ENCODE peak calls at places on chromosomes 16 and 17, in six cellular contexts. Y is CD4-positive, CD25-positive, alpha-beta regulatory T cell; P is left ventricle myocardium inferior; Z is CD4-positive, alpha-beta memory T cell; W is AG04449; R is lung. S is an unnamed sample.

GRCh38 chr16:27950488-27950887 is 113.0 kb downstream of the GSG1L start:
- DNase-seq in Y (no peak), P (no peak), Z (no peak), W (no peak), R (no peak), S (no peak)

GRCh38 chr16:11254913-11255736 is 879 bp downstream of the SOCS1 start:
- DNase-seq in Y (peak), P (peak), Z (peak), W (no peak), R (no peak), S (peak)

GRCh38 chr16:316741-317464 is 33.9 kb downstream of the PDIA2 start:
- DNase-seq in Y (no peak), P (no peak), Z (no peak), W (no peak), R (no peak), S (no peak)

GRCh38 chr17:30173649-30174048 is 57.0 kb downstream of the NSRP1 start:
- DNase-seq in Y (no peak), P (no peak), Z (no peak), W (no peak), R (no peak), S (peak)

GRCh38 chr17:45666046-45666600 is 118.0 kb upstream of the CRHR1 start:
- DNase-seq in Y (no peak), P (no peak), Z (no peak), W (no peak), R (no peak), S (no peak)

GRCh38 chr16:83933885-83934683 is 19.0 kb upstream of the OSGIN1 start:
- DNase-seq in Y (no peak), P (no peak), Z (no peak), W (peak), R (no peak), S (no peak)

GRCh38 chr17:72714357-72714966 is 378.0 kb downstream of the SLC39A11 start:
- DNase-seq in Y (no peak), P (no peak), Z (no peak), W (no peak), R (no peak), S (no peak)

GRCh38 chr16:5735444-5735843 is 637.8 kb upstream of the EEF2KMT start:
- DNase-seq in Y (no peak), P (no peak), Z (no peak), W (no peak), R (no peak), S (no peak)

GRCh38 chr16:77816293-77816692 is 27.9 kb downstream of the VAT1L start:
- DNase-seq in Y (no peak), P (no peak), Z (no peak), W (no peak), R (no peak), S (no peak)

GRCh38 chr17:63517825-63518534 is 5.2 kb upstream of the KCNH6 start:
- DNase-seq in Y (no peak), P (no peak), Z (no peak), W (no peak), R (no peak), S (no peak)

GRCh38 chr16:18805257-18805773 is 4.0 kb upstream of the ARL6IP1 start:
- DNase-seq in Y (no peak), P (no peak), Z (no peak), W (no peak), R (no peak), S (no peak)

GRCh38 chr17:62101090-62101489 is 36.0 kb upstream of the MED13 start:
- DNase-seq in Y (no peak), P (no peak), Z (no peak), W (no peak), R (no peak), S (no peak)

GRCh38 chr16:29192329-29193247 is 207.7 kb downstream of the LAT start:
- DNase-seq in Y (no peak), P (no peak), Z (no peak), W (no peak), R (no peak), S (no peak)

GRCh38 chr17:5592382-5592781 is 8.1 kb upstream of the NLRP1 start:
- DNase-seq in Y (no peak), P (no peak), Z (peak), W (no peak), R (no peak), S (no peak)

GRCh38 chr17:30291571-30292489 is at the start of gene BLMH:
- DNase-seq in Y (peak), P (peak), Z (peak), W (no peak), R (peak), S (peak)

GRCh38 chr16:51416921-51417320 is 265.9 kb upstream of the SALL1 start:
- DNase-seq in Y (no peak), P (no peak), Z (no peak), W (peak), R (no peak), S (no peak)

GRCh38 chr16:67881557-67882220 is 3.0 kb upstream of the NRN1L start:
- DNase-seq in Y (no peak), P (peak), Z (no peak), W (no peak), R (no peak), S (no peak)

GRCh38 chr17:49078248-49078647 is 54.3 kb upstream of the B4GALNT2 start:
- DNase-seq in Y (no peak), P (no peak), Z (no peak), W (no peak), R (no peak), S (no peak)

GRCh38 chr16:72219282-72219681 is 47.3 kb upstream of the PMFBP1 start:
- DNase-seq in Y (no peak), P (no peak), Z (no peak), W (no peak), R (no peak), S (no peak)

GRCh38 chr17:57110152-57110542 is 25.1 kb downstream of the AKAP1 start:
- DNase-seq in Y (no peak), P (peak), Z (no peak), W (no peak), R (no peak), S (no peak)

GRCh38 chr17:12973496-12974318 is 44.1 kb downstream of the ELAC2 start:
- DNase-seq in Y (no peak), P (no peak), Z (no peak), W (no peak), R (no peak), S (no peak)

GRCh38 chr16:27404163-27404823 is 2.3 kb downstream of the IL21R start:
- DNase-seq in Y (no peak), P (no peak), Z (no peak), W (no peak), R (no peak), S (no peak)

GRCh38 chr17:60161598-60162330 is 12.0 kb downstream of the CA4 start:
- DNase-seq in Y (no peak), P (no peak), Z (no peak), W (no peak), R (no peak), S (no peak)

GRCh38 chr17:40303706-40304450 is 5.1 kb upstream of the RARA start:
- DNase-seq in Y (no peak), P (no peak), Z (no peak), W (no peak), R (no peak), S (no peak)

GRCh38 chr17:40417258-40417608 is 463 bp downstream of the TOP2A start:
- DNase-seq in Y (no peak), P (no peak), Z (no peak), W (no peak), R (no peak), S (no peak)

GRCh38 chr16:72654535-72654934 is 393.4 kb downstream of the ZFHX3 start:
- DNase-seq in Y (no peak), P (no peak), Z (no peak), W (no peak), R (no peak), S (no peak)

GRCh38 chr16:70686376-70687171 is 721 bp upstream of the MTSS2 start:
- DNase-seq in Y (no peak), P (no peak), Z (no peak), W (no peak), R (no peak), S (no peak)

GRCh38 chr17:6084226-6085161 is 14.3 kb downstream of the WSCD1 start:
- DNase-seq in Y (no peak), P (no peak), Z (no peak), W (no peak), R (no peak), S (no peak)

GRCh38 chr17:36705651-36706436 is 104.5 kb downstream of the MRM1 start:
- DNase-seq in Y (peak), P (no peak), Z (peak), W (no peak), R (peak), S (no peak)

GRCh38 chr16:78437352-78437968 is 338.0 kb downstream of the WWOX start:
- DNase-seq in Y (no peak), P (no peak), Z (peak), W (no peak), R (no peak), S (no peak)

DNA sequence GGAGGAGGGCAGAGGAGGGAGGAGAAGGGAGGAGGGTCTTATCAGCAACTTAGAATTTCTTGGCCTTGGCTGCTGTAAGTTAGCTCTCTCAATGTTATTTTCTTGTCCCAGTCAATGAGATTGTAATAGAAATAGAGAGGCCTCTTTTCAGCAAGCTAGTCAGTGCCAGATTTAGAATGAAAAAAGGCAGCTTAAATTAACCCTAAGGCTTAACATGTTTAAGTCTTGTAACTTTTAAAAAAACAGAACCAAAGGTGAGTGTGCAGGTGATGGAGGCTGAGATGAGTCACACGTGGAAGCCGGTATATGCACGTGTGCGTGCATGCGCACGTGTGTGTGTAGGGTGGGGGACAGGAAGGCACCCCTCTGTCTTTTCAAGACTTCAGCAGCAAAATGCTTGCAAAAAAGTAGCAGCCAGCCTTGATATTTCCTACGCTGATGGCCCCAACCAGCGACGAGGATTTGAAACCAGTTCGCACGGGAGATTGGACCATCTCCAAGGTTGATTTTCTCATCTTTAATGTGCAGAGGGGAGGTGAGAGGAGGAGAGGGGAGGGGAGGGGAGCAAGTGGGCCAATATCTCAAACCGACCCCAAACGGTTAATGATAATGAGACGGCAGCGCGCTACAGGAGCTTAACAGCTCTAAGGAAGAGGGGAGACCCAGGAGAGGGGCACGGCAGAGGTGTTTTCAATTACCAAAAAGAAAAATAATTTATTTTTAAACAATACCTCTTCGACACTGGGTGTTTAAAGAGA is 154.8 kb downstream of the ZNF423 start:
- DNase-seq in Y (no peak), P (no peak), Z (no peak), W (no peak), R (no peak), S (no peak)
- H3K4me3 ChIP-seq in Y (no peak), P (no peak), Z (no peak), W (no peak), R (no peak), S (no peak)

GRCh38 chr16:66405057-66405783 is 21.9 kb upstream of the BEAN1 start:
- DNase-seq in Y (no peak), P (no peak), Z (no peak), W (no peak), R (no peak), S (no peak)

GRCh38 chr16:66412182-66412581 is 14.9 kb upstream of the BEAN1 start:
- DNase-seq in Y (no peak), P (no peak), Z (no peak), W (no peak), R (no peak), S (no peak)

GRCh38 chr16:66406534-66407368 is 20.3 kb upstream of the BEAN1 start:
- DNase-seq in Y (peak), P (peak), Z (peak), W (no peak), R (peak), S (peak)

GRCh38 chr16:66409156-66409555 is 17.9 kb upstream of the BEAN1 start:
- DNase-seq in Y (no peak), P (no peak), Z (no peak), W (no peak), R (no peak), S (no peak)

DNA sequence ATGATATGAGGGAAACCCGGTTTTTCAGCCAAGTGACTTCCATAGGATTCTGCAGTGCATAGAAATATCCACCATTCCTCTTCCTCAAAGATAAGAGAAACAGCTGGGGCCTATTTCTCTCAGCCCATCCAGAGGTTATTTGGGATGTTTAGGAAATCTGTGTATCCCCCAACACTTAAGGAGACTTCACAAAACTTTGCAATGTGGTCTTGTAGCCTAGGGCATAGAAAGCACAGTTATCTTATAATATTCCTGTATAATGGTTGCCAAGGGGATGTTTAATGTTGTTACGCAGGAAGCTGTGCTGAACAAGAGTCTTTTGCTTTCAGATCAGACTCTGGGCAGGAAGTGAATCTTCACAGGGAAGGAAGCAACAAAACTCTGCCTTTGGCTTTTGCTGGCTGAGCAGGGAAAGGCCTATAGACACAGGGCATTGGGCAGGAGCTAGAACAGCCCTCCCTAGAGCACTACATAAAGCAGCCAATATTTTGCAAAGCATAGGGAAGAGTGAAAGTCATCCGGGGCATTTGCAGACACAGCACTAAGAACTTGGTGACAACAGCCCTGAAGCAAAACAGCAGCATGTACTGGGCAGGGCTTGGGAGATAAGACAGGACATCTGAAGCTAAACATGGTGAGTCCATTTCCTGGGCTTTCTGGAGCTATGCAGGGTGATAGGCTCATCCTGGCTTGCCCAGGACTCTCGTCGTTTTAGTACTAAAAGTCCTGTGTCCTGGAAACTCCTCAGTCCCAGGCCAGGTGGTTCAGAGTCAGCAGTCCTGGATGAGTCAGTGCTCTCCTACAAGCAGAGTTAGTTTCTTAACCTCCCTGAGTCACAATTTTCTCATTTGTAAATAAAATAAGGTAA is 18.7 kb upstream of the BEAN1 start:
- DNase-seq in Y (no peak), P (peak), Z (peak), W (no peak), R (no peak), S (no peak)
- H3K4me3 ChIP-seq in Y (peak), P (peak), Z (peak), W (peak), R (no peak), S (no peak)

GRCh38 chr17:32490101-32490482 is 3.3 kb downstream of the CDK5R1 start:
- DNase-seq in Y (no peak), P (no peak), Z (no peak), W (no peak), R (no peak), S (no peak)

GRCh38 chr17:32489320-32490100 is 2.7 kb downstream of the CDK5R1 start:
- DNase-seq in Y (no peak), P (no peak), Z (no peak), W (no peak), R (no peak), S (no peak)

GRCh38 chr17:32488177-32488542 is 1.4 kb downstream of the CDK5R1 start:
- DNase-seq in Y (no peak), P (no peak), Z (no peak), W (no peak), R (no peak), S (no peak)

GRCh38 chr17:32487460-32488176 is 825 bp downstream of the CDK5R1 start:
- DNase-seq in Y (no peak), P (no peak), Z (peak), W (no peak), R (no peak), S (peak)

DNA sequence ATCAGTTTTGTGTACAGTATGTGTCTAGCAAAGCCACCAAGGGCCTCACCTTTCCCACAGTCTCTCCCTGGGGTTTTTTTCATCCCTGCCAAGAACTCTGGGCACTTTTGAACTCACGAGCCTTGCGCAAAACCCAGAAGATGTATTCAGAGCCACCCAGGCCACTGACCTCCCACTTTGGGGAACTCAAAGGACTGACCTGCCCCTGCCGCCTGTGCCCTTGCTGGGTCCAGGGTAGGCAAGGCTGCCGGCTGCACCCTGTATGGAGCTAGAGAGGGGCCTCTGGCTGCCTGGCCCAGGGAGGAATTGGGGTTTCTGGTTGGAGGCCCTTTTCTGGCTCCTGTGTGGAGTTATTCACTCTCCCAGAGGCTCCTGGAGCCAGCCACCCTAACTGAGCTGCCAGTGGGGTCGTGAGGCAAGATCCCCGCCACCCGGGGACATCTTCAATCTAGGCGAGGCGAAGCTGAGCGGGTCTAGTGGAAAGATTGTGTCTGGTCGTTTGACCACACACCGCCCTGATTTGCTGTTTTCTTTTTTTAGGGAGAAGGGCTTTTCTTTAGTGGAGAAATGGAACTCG is 1.9 kb downstream of the CDK5R1 start:
- DNase-seq in Y (no peak), P (no peak), Z (no peak), W (no peak), R (no peak), S (no peak)
- H3K4me3 ChIP-seq in Y (peak), P (no peak), Z (peak), W (no peak), R (no peak), S (peak)

GRCh38 chr17:43531082-43531378 is 15.1 kb downstream of the ETV4 start:
- DNase-seq in Y (no peak), P (no peak), Z (no peak), W (no peak), R (no peak), S (no peak)

GRCh38 chr17:43528988-43529814 is 16.9 kb downstream of the ETV4 start:
- DNase-seq in Y (no peak), P (no peak), Z (no peak), W (no peak), R (no peak), S (no peak)

GRCh38 chr17:43528319-43528987 is 17.7 kb downstream of the ETV4 start:
- DNase-seq in Y (no peak), P (peak), Z (no peak), W (no peak), R (no peak), S (no peak)

GRCh38 chr17:43530303-43531081 is 15.6 kb downstream of the ETV4 start:
- DNase-seq in Y (no peak), P (peak), Z (no peak), W (no peak), R (peak), S (no peak)

GRCh38 chr17:43529977-43530302 is 16.2 kb downstream of the ETV4 start:
- DNase-seq in Y (no peak), P (no peak), Z (no peak), W (no peak), R (no peak), S (no peak)
- H3K4me3 ChIP-seq in Y (no peak), P (peak), Z (no peak), W (no peak), R (no peak), S (no peak)

DNA sequence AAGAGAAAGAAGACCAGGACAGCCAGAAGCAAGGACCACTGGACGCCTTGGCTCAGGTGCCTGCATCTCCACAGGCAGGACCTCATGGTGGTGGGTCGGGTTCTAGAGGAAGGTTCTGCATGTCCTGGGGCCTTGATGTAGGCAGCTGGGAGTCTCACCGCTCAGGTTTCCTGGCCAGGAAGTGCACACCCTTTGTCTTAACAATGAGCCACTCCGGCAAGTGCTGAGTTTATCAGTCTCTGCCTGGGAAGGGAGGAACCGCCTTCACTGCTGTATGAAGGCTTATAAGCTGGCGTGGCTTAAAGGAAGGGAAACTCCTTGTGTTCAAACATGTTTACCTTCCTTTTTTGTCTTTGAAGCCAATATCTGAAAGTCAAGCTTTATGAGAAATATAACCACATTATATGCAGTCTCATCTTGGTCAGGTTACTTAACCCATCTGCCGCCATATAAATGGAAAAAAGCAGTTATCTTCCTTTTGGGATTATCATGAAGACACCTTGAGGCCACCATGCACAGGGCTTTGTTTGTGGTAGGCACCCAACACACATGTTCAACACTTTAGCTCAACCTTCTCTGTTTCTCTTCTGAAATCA is at the start of gene ST6GALNAC1:
- DNase-seq in Y (no peak), P (peak), Z (peak), W (no peak), R (no peak), S (no peak)
- H3K4me3 ChIP-seq in Y (no peak), P (peak), Z (peak), W (no peak), R (no peak), S (no peak)